ENCODE peak calls at places on chromosomes 3 and 15, in nine cellular contexts. O is MCF 10A, X is Panc1, L is transverse colon, U is endothelial cell, Y is GM20000, P is progenitor cell of endocrine pancreas, W is kidney epithelial cell, T is OCI-LY7. C is an unnamed sample.

GRCh38 chr15:94119923-94120775 is 111.2 kb upstream of the MCTP2 start:
- DNase-seq in T (peak), Y (peak), O (peak), P (peak), L (peak), U (peak), W (peak), X (peak), C (peak)

GRCh38 chr3:126679318-126679751 is 24.4 kb upstream of the TXNRD3 start:
- DNase-seq in T (peak), Y (peak), X (peak), U (peak), W (no peak), P (peak), L (peak), O (peak), C (peak)

GRCh38 chr3:195306359-195306758 is 35.4 kb upstream of the XXYLT1 start:
- DNase-seq in U (no peak), X (no peak), O (no peak), Y (no peak), T (no peak), W (no peak), P (no peak), L (no peak), C (no peak)

GRCh38 chr15:85582076-85582718 is 201.8 kb downstream of the AKAP13 start:
- DNase-seq in W (no peak), O (no peak), L (peak), U (no peak), P (no peak), T (peak), Y (peak), X (no peak), C (peak)

GRCh38 chr3:150409125-150409526 is 1.0 kb downstream of the TSC22D2 start:
- DNase-seq in Y (no peak), X (no peak), L (no peak), T (peak), P (no peak), W (no peak), U (no peak), O (no peak), C (no peak)

GRCh38 chr3:45655906-45656305 is 33.3 kb upstream of the SACM1L start:
- DNase-seq in Y (no peak), T (no peak), P (no peak), O (no peak), W (no peak), U (no peak), X (no peak), L (no peak), C (no peak)

GRCh38 chr15:50506121-50506520 is 40.3 kb downstream of the USP50 start:
- DNase-seq in T (no peak), O (no peak), U (peak), L (no peak), P (no peak), Y (no peak), X (no peak), W (no peak), C (peak)

GRCh38 chr3:182855076-182855475 is 61.8 kb downstream of the ATP11B start:
- DNase-seq in W (no peak), U (no peak), T (no peak), P (no peak), L (no peak), Y (no peak), O (no peak), X (no peak), C (no peak)

GRCh38 chr15:65595960-65596359 is 15.0 kb downstream of the INTS14 start:
- DNase-seq in U (peak), Y (no peak), X (no peak), P (no peak), O (no peak), L (no peak), W (no peak), T (peak), C (peak)

GRCh38 chr3:110243081-110243480 is 828.5 kb upstream of the NECTIN3 start:
- DNase-seq in T (no peak), O (peak), P (no peak), L (no peak), U (no peak), Y (no peak), X (no peak), W (no peak), C (no peak)

GRCh38 chr15:66850078-66850991 is 148.3 kb downstream of the SMAD6 start:
- DNase-seq in T (peak), L (peak), O (no peak), W (no peak), U (no peak), Y (no peak), P (no peak), X (no peak), C (peak)

GRCh38 chr3:196097373-196098154 is 15.7 kb upstream of the TFRC start:
- DNase-seq in W (no peak), L (no peak), U (no peak), X (no peak), T (no peak), Y (no peak), P (no peak), O (peak), C (no peak)

GRCh38 chr3:189325454-189325853 is 153.7 kb downstream of the TPRG1 start:
- DNase-seq in X (no peak), O (no peak), U (no peak), T (no peak), W (no peak), L (no peak), Y (no peak), P (no peak), C (no peak)

GRCh38 chr3:48088056-48088748 is 72.0 kb upstream of the MAP4 start:
- DNase-seq in U (no peak), O (peak), L (no peak), Y (peak), T (peak), P (peak), W (no peak), X (no peak), C (peak)

GRCh38 chr15:83604549-83604948 is 49.4 kb upstream of the ADAMTSL3 start:
- DNase-seq in O (no peak), W (no peak), L (no peak), P (no peak), Y (no peak), T (no peak), U (no peak), X (no peak), C (no peak)

GRCh38 chr15:82999905-83000671 is 11.4 kb downstream of the C15orf40 start:
- DNase-seq in U (no peak), X (peak), T (peak), Y (peak), W (no peak), L (no peak), O (peak), P (no peak), C (peak)

GRCh38 chr3:30548605-30549004 is 57.8 kb upstream of the TGFBR2 start:
- DNase-seq in Y (no peak), P (no peak), T (peak), L (no peak), X (no peak), U (peak), O (peak), W (no peak), C (no peak)

GRCh38 chr3:14725015-14725431 is 50.1 kb downstream of the C3orf20 start:
- DNase-seq in O (peak), Y (no peak), U (no peak), P (no peak), L (peak), X (no peak), T (no peak), W (no peak), C (peak)

GRCh38 chr3:17032407-17033034 is 147.8 kb downstream of the PLCL2 start:
- DNase-seq in U (peak), Y (no peak), O (peak), T (peak), X (no peak), P (no peak), L (no peak), W (peak), C (peak)
- TF ChIP-seq CTCF in U (peak), Y (peak), O (peak), T (peak), X (peak), P (peak), L (peak), W (peak), C (peak)

GRCh38 chr3:101495552-101495951 is 17.5 kb downstream of the SENP7 start:
- DNase-seq in W (no peak), X (no peak), P (no peak), L (no peak), T (no peak), O (no peak), Y (no peak), U (no peak), C (no peak)
- TF ChIP-seq CTCF in W (peak), X (no peak), P (no peak), L (no peak), T (peak), O (no peak), Y (no peak), U (no peak), C (no peak)

DNA sequence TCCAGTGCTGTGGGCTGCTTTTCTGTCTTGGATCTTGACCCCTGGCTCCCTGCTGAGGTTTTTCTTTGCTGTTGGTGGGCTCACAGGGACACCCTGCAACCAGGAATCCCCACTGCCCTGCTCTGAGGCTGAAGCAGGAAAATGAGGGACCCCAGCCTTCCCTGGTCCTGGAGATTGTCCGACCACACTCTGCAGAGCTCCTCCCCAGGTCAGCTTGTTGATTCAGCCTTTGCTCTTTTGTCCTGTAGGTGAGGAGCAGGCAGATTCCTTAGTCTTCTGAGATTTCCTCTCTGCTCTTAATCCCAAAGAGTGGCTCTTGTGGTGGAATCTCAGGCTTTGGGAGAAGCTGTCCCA is 194.5 kb downstream of the RPLP1 start:
- DNase-seq in P (no peak), U (no peak), W (no peak), Y (no peak), O (no peak), L (no peak), T (no peak), X (no peak), C (no peak)
- TF ChIP-seq CTCF in P (no peak), U (no peak), W (no peak), Y (no peak), O (no peak), L (no peak), T (no peak), X (no peak), C (no peak)

GRCh38 chr3:89250742-89251141 is 143.3 kb downstream of the EPHA3 start:
- DNase-seq in Y (no peak), T (no peak), P (no peak), W (no peak), L (no peak), U (no peak), O (no peak), X (no peak), C (no peak)

DNA sequence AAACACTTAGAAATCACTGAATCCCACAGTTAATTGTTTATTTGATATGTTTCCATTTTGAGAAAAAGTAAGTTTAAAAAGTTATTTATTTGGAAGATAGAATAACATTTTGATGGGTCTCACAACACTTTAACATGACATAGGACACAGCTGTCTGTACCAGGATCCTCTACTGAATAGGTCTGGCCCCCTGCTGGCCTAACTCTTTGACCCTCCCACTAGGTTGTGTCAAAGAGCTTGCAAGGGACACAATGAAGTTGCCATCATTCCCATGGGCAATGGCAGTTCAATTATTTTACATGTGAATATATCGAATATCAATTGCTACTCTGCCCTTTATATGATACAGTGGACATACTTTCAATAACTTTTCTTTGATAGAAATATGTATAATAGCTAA is 138.9 kb downstream of the EPHA3 start:
- DNase-seq in T (no peak), O (peak), X (no peak), Y (no peak), W (no peak), L (no peak), P (no peak), U (peak), C (no peak)
- TF ChIP-seq CTCF in T (peak), O (no peak), X (no peak), Y (no peak), W (no peak), L (no peak), P (peak), U (peak), C (no peak)

DNA sequence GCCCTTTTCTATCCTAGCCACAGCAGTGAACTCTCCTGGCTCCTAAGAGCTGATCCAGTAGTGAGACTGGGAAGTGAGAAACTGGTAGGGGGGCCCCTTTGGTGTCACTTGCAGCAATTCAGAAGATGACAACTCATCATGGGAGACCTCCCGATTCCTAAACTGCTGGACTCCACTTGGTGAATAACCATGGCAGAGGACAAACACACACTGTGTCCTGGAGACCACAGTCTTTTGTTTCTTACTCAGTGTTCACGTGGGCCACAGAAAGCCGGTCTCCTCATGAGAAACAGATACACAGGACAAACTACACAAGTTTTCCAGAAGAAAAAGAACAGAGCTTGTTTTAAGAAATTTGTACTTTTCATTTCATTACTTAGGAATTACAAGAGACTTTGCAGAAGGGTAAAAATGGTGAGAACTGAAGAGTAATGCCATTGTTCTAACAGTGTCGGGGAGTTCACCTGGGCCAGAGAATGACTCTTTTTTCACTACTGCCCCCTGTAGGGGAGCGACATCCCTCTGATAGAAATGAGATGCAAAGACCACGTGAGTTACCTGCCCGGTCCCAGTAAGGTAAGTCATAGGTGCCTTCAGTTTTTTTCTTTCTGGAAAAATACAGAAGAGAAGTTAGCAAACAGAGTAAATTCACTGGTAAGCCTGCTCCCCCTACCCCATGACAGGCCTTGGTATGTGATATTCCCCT is 38.1 kb downstream of the ST3GAL6 start:
- DNase-seq in X (no peak), O (no peak), T (no peak), L (no peak), W (no peak), P (no peak), U (no peak), Y (no peak), C (no peak)
- TF ChIP-seq CTCF in X (peak), O (peak), T (peak), L (no peak), W (peak), P (peak), U (no peak), Y (no peak), C (peak)

GRCh38 chr3:6785726-6786125 is 75.2 kb upstream of the GRM7 start:
- DNase-seq in T (no peak), U (no peak), L (no peak), O (no peak), W (no peak), Y (no peak), P (no peak), X (no peak), C (no peak)

GRCh38 chr3:6791161-6791560 is 69.8 kb upstream of the GRM7 start:
- DNase-seq in U (no peak), W (no peak), P (no peak), Y (no peak), X (no peak), O (no peak), T (no peak), L (no peak), C (peak)
- TF ChIP-seq CTCF in U (no peak), W (peak), P (no peak), Y (no peak), X (no peak), O (peak), T (peak), L (no peak), C (no peak)